ENCODE peak calls at places on chromosomes 12 and 14, in four cellular contexts. L is H1, I is SK-N-SH, C is GM12878. M is an unnamed sample.

GRCh38 chr12:27689558-27690180 is 6.6 kb upstream of the REP15 start:
- DNase-seq in L (no peak), I (no peak), C (no peak), M (no peak)

GRCh38 chr12:86834217-86834616 is 578.0 kb upstream of the MGAT4C start:
- DNase-seq in L (no peak), I (no peak), C (no peak), M (no peak)

GRCh38 chr12:122858171-122858570 is 22.9 kb downstream of the HIP1R start:
- DNase-seq in L (no peak), I (peak), C (no peak), M (no peak)

GRCh38 chr12:103326190-103326589 is 169.6 kb downstream of the C12orf42 start:
- DNase-seq in L (no peak), I (peak), C (no peak), M (peak)

GRCh38 chr12:49304161-49304560 is 9.2 kb downstream of the PRPH start:
- DNase-seq in L (no peak), I (peak), C (no peak), M (no peak)

GRCh38 chr12:67068204-67068731 is 200.9 kb upstream of the CAND1 start:
- DNase-seq in L (peak), I (peak), C (no peak), M (no peak)

GRCh38 chr12:27422697-27423096 is 23.8 kb upstream of the SMCO2 start:
- DNase-seq in L (no peak), I (no peak), C (no peak), M (no peak)

GRCh38 chr14:63287661-63288483 is 30.9 kb downstream of the GPHB5 start:
- DNase-seq in L (no peak), I (no peak), C (no peak), M (no peak)

GRCh38 chr14:21268612-21269251 is 510 bp downstream of the HNRNPC start:
- DNase-seq in L (no peak), I (no peak), C (no peak), M (peak)

GRCh38 chr12:76144253-76144564 is 59.7 kb upstream of the NAP1L1 start:
- DNase-seq in L (no peak), I (peak), C (no peak), M (no peak)
- TF ChIP-seq TCF12 in L (no peak), I (peak), C (no peak), M (no peak)

GRCh38 chr12:54304187-54304810 is 3.5 kb upstream of the NFE2 start:
- DNase-seq in L (peak), I (no peak), C (no peak), M (peak)
- TF ChIP-seq TCF12 in L (no peak), I (no peak), C (no peak), M (no peak)

GRCh38 chr12:3634348-3634747 is 118.6 kb downstream of the CRACR2A start:
- DNase-seq in L (no peak), I (no peak), C (no peak), M (no peak)
- TF ChIP-seq TCF12 in L (no peak), I (no peak), C (no peak), M (no peak)

DNA sequence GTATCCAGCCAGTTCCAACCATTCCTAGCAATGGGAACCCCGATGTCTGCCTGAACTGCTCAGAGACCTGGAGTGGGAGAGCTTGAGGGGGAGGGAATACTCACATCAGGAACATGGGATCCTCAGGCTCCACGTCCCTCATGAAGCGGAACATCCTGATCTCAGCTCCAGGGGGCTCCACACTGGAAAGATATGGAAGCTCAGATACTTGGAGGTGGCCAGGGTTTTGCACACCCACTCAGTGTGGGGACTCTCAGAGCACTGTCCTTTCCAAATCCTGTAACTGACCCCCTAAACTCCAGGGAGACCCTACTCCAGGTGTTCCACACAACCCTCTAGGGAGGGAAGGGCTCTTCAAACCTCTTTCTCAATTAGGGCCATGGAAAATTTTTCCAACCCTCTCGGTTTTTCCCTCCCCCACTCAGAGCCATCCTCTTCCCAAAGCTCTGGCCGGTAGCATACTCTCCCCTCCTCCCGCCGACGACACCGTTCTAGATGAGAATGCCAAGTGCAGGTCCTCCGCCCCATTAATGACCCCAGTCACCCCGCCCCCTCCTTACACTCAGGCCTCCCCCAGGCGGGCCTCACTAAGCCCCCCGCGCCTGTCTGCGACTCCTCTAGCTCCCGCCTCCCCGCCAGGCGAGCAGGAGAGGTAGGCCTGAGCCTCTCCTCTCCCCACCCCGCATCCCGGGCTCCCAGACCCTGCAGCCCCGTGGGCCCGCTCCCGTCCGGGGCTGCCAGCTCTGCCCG is 585 bp downstream of the MLF2 start:
- DNase-seq in L (no peak), I (peak), C (no peak), M (peak)
- TF ChIP-seq TCF12 in L (no peak), I (no peak), C (no peak), M (no peak)

GRCh38 chr12:68871396-68871795 is 61.6 kb downstream of the CPM start:
- DNase-seq in L (no peak), I (no peak), C (no peak), M (no peak)

GRCh38 chr12:68868043-68868790 is 60.2 kb downstream of the MDM2 start:
- DNase-seq in L (no peak), I (no peak), C (no peak), M (no peak)

GRCh38 chr12:68871899-68872298 is 61.1 kb downstream of the CPM start:
- DNase-seq in L (no peak), I (no peak), C (no peak), M (peak)

GRCh38 chr12:68870011-68870410 is 62.0 kb downstream of the MDM2 start:
- DNase-seq in L (no peak), I (no peak), C (no peak), M (no peak)

GRCh38 chr12:68870443-68870842 is 62.5 kb downstream of the MDM2 start:
- DNase-seq in L (no peak), I (no peak), C (no peak), M (no peak)
- TF ChIP-seq TCF12 in L (no peak), I (no peak), C (no peak), M (no peak)

DNA sequence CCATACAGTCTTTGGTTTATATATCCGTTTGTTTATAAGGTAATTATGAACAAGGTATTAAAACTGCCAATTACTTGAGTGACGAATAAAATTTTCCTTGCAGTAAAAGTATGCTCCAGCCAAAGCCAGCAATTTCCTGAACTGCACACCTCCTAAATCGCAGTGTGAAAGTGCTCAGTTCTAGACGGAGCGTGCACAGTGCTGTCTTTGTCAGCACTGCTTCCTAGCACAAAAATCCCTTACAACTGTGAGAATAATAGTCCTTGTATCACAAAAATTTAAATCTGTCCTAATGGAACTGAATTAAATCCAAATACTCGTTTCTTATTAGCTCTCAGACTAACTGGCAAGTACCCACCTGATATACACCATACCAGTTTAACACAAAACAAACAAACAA is 26.3 kb downstream of the LRIG3 start:
- DNase-seq in L (no peak), I (no peak), C (no peak), M (no peak)
- TF ChIP-seq TCF12 in L (no peak), I (no peak), C (no peak), M (no peak)

GRCh38 chr12:114863911-114864310 is 179.9 kb upstream of the TBX3 start:
- DNase-seq in L (no peak), I (no peak), C (no peak), M (no peak)

GRCh38 chr12:114860969-114861368 is 177.0 kb upstream of the TBX3 start:
- DNase-seq in L (no peak), I (no peak), C (no peak), M (no peak)

GRCh38 chr12:114855678-114856077 is 171.7 kb upstream of the TBX3 start:
- DNase-seq in L (no peak), I (no peak), C (no peak), M (no peak)

GRCh38 chr12:114853003-114853529 is 169.1 kb upstream of the TBX3 start:
- DNase-seq in L (no peak), I (no peak), C (no peak), M (no peak)

GRCh38 chr12:114858388-114859146 is 174.6 kb upstream of the TBX3 start:
- DNase-seq in L (no peak), I (no peak), C (no peak), M (peak)
- TF ChIP-seq TCF12 in L (peak), I (no peak), C (no peak), M (no peak)

DNA sequence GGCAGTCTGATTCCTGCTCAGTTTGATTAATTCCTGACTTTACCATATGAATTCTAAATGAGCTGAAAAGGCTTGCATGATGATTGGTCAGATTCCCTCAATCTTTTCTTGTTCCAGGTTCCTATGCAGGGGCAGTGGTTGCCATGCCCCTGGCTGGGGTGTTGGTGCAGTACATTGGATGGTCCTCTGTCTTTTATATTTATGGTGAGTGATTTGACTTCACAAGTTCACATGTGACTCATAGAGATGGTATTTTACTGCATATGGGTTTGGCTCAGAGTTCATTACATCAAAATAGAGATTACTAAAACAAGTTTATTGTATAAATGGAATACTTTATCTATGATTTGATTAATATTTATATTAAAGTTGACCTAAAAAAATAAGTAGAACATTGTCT is 44.8 kb downstream of the SLC17A8 start:
- DNase-seq in L (peak), I (no peak), C (no peak), M (no peak)
- TF ChIP-seq TCF12 in L (no peak), I (no peak), C (no peak), M (no peak)

GRCh38 chr12:44246481-44247105 is 410.7 kb downstream of the TMEM117 start:
- DNase-seq in L (no peak), I (no peak), C (no peak), M (no peak)
- TF ChIP-seq TCF12 in L (no peak), I (no peak), C (no peak), M (no peak)

M was measured in HepG2.